ENCODE peak calls at places on chromosomes 12 and 14, in seven cellular contexts. I is astrocyte of the cerebellum, X is AG09309, R is left lung, S is GM12864, T is pancreas, Q is AG04449. J is an unnamed sample.

GRCh38 chr12:56763753-56764657 is 881 bp downstream of the HSD17B6 start:
- DNase-seq in I (no peak), X (peak), R (no peak), S (no peak), T (no peak), Q (peak), J (no peak)

GRCh38 chr12:102990419-102990818 is 32.9 kb downstream of the ASCL1 start:
- DNase-seq in I (no peak), X (no peak), R (no peak), S (no peak), T (no peak), Q (no peak), J (no peak)

GRCh38 chr12:124923906-124924734 is 9.7 kb upstream of the UBC start:
- DNase-seq in I (no peak), X (no peak), R (no peak), S (no peak), T (no peak), Q (no peak), J (no peak)

GRCh38 chr12:18068355-18068754 is 21.6 kb downstream of the RERGL start:
- DNase-seq in I (no peak), X (no peak), R (no peak), S (no peak), T (no peak), Q (no peak), J (no peak)

GRCh38 chr14:41607119-41607785 is 576 bp downstream of the LRFN5 start:
- DNase-seq in I (no peak), X (no peak), R (peak), S (no peak), T (no peak), Q (no peak), J (no peak)

GRCh38 chr14:95998656-95999055 is 40.5 kb upstream of the C14orf132 start:
- DNase-seq in I (peak), X (peak), R (no peak), S (no peak), T (no peak), Q (no peak), J (no peak)

GRCh38 chr12:49937639-49938300 is 12.8 kb upstream of the AQP2 start:
- DNase-seq in I (no peak), X (no peak), R (no peak), S (no peak), T (no peak), Q (no peak), J (no peak)

GRCh38 chr14:99389171-99389826 is 91.4 kb downstream of the SETD3 start:
- DNase-seq in I (no peak), X (no peak), R (no peak), S (no peak), T (peak), Q (no peak), J (peak)

GRCh38 chr12:122886851-122887816 is 8.8 kb downstream of the VPS37B start:
- DNase-seq in I (peak), X (no peak), R (no peak), S (peak), T (no peak), Q (no peak), J (no peak)

GRCh38 chr14:106841701-106842100 is 1315.3 kb downstream of the TMEM121 start:
- DNase-seq in I (no peak), X (no peak), R (no peak), S (no peak), T (no peak), Q (no peak), J (no peak)

GRCh38 chr12:49049566-49050224 is 10.9 kb downstream of the KMT2D start:
- DNase-seq in I (peak), X (no peak), R (no peak), S (no peak), T (no peak), Q (no peak), J (no peak)

GRCh38 chr12:94458882-94459772 is 540 bp downstream of the CEP83 start:
- DNase-seq in I (peak), X (no peak), R (no peak), S (no peak), T (no peak), Q (no peak), J (peak)

GRCh38 chr12:3872800-3873636 is at the start of gene PARP11:
- DNase-seq in I (peak), X (peak), R (peak), S (peak), T (peak), Q (peak), J (peak)

GRCh38 chr14:93691042-93691780 is 97.1 kb downstream of the PRIMA1 start:
- DNase-seq in I (no peak), X (no peak), R (no peak), S (no peak), T (no peak), Q (no peak), J (no peak)

GRCh38 chr12:132776816-132777568 is 15.4 kb upstream of the ANKLE2 start:
- DNase-seq in I (no peak), X (no peak), R (peak), S (no peak), T (no peak), Q (no peak), J (no peak)

GRCh38 chr14:30142216-30142615 is 214.6 kb upstream of the PRKD1 start:
- DNase-seq in I (no peak), X (no peak), R (no peak), S (no peak), T (no peak), Q (no peak), J (no peak)

GRCh38 chr12:53048033-53048779 is 1.7 kb upstream of the TNS2 start:
- DNase-seq in I (no peak), X (no peak), R (no peak), S (no peak), T (peak), Q (no peak), J (no peak)

GRCh38 chr12:6635375-6635855 is 344 bp downstream of the LPAR5 start:
- DNase-seq in I (no peak), X (no peak), R (no peak), S (no peak), T (no peak), Q (no peak), J (peak)

GRCh38 chr14:44149597-44149996 is 357.5 kb downstream of the FSCB start:
- DNase-seq in I (no peak), X (no peak), R (no peak), S (no peak), T (no peak), Q (no peak), J (no peak)

GRCh38 chr12:121089813-121090430 is 42.8 kb upstream of the P2RX7 start:
- DNase-seq in I (no peak), X (no peak), R (no peak), S (no peak), T (no peak), Q (no peak), J (no peak)

GRCh38 chr14:54685286-54685845 is 118.4 kb downstream of the SAMD4A start:
- DNase-seq in I (peak), X (no peak), R (no peak), S (no peak), T (no peak), Q (no peak), J (no peak)

GRCh38 chr14:24952851-24953666 is 96.9 kb downstream of the STXBP6 start:
- DNase-seq in I (no peak), X (no peak), R (no peak), S (no peak), T (no peak), Q (no peak), J (no peak)
- TF ChIP-seq CTCF in I (no peak), X (no peak), R (no peak), S (peak), T (no peak), Q (no peak), J (no peak)

DNA sequence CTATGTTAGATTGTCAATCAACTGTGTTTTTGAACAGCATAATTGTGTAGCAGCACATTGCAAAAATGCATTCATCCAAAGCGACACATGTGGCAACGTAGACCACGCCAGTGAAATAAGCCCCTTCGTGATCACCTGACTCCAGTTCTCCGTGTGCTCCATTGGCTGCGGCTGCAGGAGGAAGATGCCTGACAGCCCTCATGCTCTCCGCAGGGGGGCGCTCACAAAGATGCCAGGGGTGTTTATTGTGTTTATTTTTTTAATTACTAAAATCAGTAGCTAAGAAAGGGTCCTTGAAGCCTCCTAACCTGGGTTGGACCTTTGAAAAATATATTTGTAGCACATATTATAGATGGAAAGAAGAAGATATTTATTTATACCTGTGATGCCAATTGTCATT is 116.3 kb downstream of the SLC15A4 start:
- DNase-seq in I (no peak), X (no peak), R (no peak), S (no peak), T (no peak), Q (no peak), J (no peak)
- TF ChIP-seq CTCF in I (no peak), X (no peak), R (no peak), S (no peak), T (no peak), Q (no peak), J (no peak)

DNA sequence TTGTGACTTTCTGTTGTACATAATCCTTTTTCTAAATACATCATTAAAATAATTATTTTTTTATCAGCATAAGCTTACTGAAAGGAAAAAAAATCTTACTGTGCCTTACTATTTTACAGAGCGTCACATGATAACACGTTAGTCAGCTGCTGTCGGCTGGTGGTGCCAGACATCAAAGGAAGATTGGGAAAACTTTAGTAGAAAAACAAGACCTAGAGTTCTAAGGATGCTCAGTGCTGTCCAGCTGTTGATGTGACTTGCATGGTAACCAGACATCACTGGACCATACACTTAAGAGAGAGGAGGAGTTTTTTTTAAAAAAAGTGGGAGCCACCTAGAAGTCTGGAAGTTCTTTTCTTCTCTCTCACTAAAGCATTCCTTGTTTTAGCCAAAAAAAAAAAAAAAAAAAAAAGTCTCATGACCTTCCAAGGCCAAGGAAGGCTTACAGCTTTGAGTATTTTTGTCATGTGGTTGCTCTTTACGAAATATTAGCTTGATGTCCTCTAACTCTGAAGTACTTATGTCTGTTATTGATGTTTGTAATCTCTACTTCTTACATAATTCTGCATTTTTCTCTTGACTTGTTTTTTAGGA is 4.5 kb downstream of the RASSF8 start:
- DNase-seq in I (no peak), X (no peak), R (no peak), S (no peak), T (no peak), Q (no peak), J (no peak)
- TF ChIP-seq CTCF in I (no peak), X (no peak), R (no peak), S (no peak), T (no peak), Q (no peak), J (no peak)

GRCh38 chr12:70637686-70638085 is 457 bp upstream of the PTPRB start:
- DNase-seq in I (no peak), X (no peak), R (no peak), S (no peak), T (no peak), Q (no peak), J (no peak)

GRCh38 chr12:70637286-70637685 is at the start of gene PTPRB:
- DNase-seq in I (no peak), X (no peak), R (no peak), S (no peak), T (no peak), Q (no peak), J (no peak)

GRCh38 chr12:70639535-70639934 is 2.3 kb upstream of the PTPRB start:
- DNase-seq in I (no peak), X (no peak), R (no peak), S (no peak), T (no peak), Q (no peak), J (no peak)

GRCh38 chr12:70640901-70641300 is 3.7 kb upstream of the PTPRB start:
- DNase-seq in I (no peak), X (no peak), R (no peak), S (no peak), T (no peak), Q (no peak), J (no peak)

GRCh38 chr12:70638639-70639349 is 1.6 kb upstream of the PTPRB start:
- DNase-seq in I (no peak), X (no peak), R (no peak), S (no peak), T (no peak), Q (no peak), J (no peak)
- TF ChIP-seq CTCF in I (no peak), X (no peak), R (no peak), S (no peak), T (no peak), Q (no peak), J (no peak)

GRCh38 chr12:86283607-86284006 is 27.4 kb upstream of the MGAT4C start:
- DNase-seq in I (no peak), X (no peak), R (no peak), S (no peak), T (no peak), Q (no peak), J (no peak)
- TF ChIP-seq CTCF in I (no peak), X (no peak), R (no peak), S (no peak), T (no peak), Q (no peak), J (no peak)